ENCODE peak calls at places on chromosomes 2 and 18, in five cellular contexts. One of them, this sample, is unnamed.

GRCh38 chr2:68710336-68710735 is 24.3 kb upstream of the ARHGAP25 start:
- DNase-seq in uterus: no peak
- DNase-seq in lower lobe of right lung: no peak
- DNase-seq in Peyer's patch: no peak
- DNase-seq in GM23248: no peak
- DNase-seq in this sample: no peak

GRCh38 chr2:73851274-73851673 is 22.5 kb downstream of the STAMBP start:
- DNase-seq in Peyer's patch: peak; percentile 58
- DNase-seq in lower lobe of right lung: no peak
- DNase-seq in GM23248: peak; percentile 5
- DNase-seq in uterus: no peak
- DNase-seq in this sample: no peak

GRCh38 chr2:241770936-241771285 is 5.7 kb upstream of the GAL3ST2 start:
- DNase-seq in uterus: no peak
- DNase-seq in lower lobe of right lung: no peak
- DNase-seq in Peyer's patch: no peak
- DNase-seq in GM23248: no peak
- DNase-seq in this sample: no peak

GRCh38 chr2:226655871-226656270 is 143.7 kb downstream of the IRS1 start:
- DNase-seq in uterus: no peak
- DNase-seq in lower lobe of right lung: peak; percentile 30
- DNase-seq in Peyer's patch: no peak
- DNase-seq in GM23248: peak; percentile 74
- DNase-seq in this sample: no peak

GRCh38 chr2:123438277-123439050 is 586.6 kb upstream of the CNTNAP5 start:
- DNase-seq in lower lobe of right lung: no peak
- DNase-seq in uterus: no peak
- DNase-seq in Peyer's patch: no peak
- DNase-seq in GM23248: no peak
- DNase-seq in this sample: no peak

GRCh38 chr18:80012714-80013113 is 21.5 kb upstream of the RBFA start:
- DNase-seq in lower lobe of right lung: no peak
- DNase-seq in Peyer's patch: no peak
- DNase-seq in uterus: no peak
- DNase-seq in GM23248: no peak
- DNase-seq in this sample: no peak

GRCh38 chr2:157460384-157460837 is 16.5 kb upstream of the CYTIP start:
- DNase-seq in lower lobe of right lung: no peak
- DNase-seq in GM23248: peak; percentile 10
- DNase-seq in Peyer's patch: no peak
- DNase-seq in uterus: no peak
- DNase-seq in this sample: no peak

GRCh38 chr2:68464651-68465050 is 2.4 kb downstream of the FBXO48 start:
- DNase-seq in Peyer's patch: no peak
- DNase-seq in lower lobe of right lung: no peak
- DNase-seq in GM23248: no peak
- DNase-seq in uterus: no peak
- DNase-seq in this sample: no peak

GRCh38 chr2:52658598-52658997 is 1109.0 kb upstream of the CHAC2 start:
- DNase-seq in Peyer's patch: no peak
- DNase-seq in uterus: no peak
- DNase-seq in lower lobe of right lung: no peak
- DNase-seq in GM23248: peak; percentile 58
- DNase-seq in this sample: no peak

DNA sequence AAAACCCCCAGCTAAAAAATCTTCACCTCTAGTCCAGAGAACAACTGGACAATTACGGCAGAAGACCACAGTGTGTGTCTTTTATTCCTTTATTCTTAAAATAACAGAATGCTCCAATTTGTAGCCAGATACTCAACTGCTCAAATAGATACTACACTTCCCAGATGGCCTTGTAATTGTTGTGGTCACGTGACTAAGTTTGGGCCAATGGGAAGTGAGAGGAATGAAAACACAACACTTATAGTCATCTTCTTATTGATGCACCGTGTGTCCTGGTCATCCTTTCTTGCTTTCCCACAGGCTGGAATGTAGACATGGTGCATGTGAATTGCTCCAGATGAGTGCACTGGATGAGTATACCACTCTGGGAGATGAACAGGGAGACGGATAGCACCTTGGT is 145.1 kb downstream of the CDC42EP3 start:
- DNase-seq in uterus: no peak
- DNase-seq in lower lobe of right lung: no peak
- DNase-seq in Peyer's patch: no peak
- DNase-seq in GM23248: no peak
- DNase-seq in this sample: no peak
- H3K27ac ChIP-seq in uterus: no peak overlapping the region
- H3K27ac ChIP-seq in lower lobe of right lung: no peak overlapping the region
- H3K27ac ChIP-seq in Peyer's patch: no peak overlapping the region
- H3K27ac ChIP-seq in GM23248: no peak overlapping the region
- H3K27ac ChIP-seq in this sample: no peak overlapping the region

GRCh38 chr18:28342231-28342630 is 165.3 kb upstream of the CDH2 start:
- DNase-seq in Peyer's patch: no peak
- DNase-seq in uterus: no peak
- DNase-seq in lower lobe of right lung: no peak
- DNase-seq in GM23248: no peak
- DNase-seq in this sample: no peak

GRCh38 chr18:28338316-28338715 is 161.4 kb upstream of the CDH2 start:
- DNase-seq in lower lobe of right lung: no peak
- DNase-seq in uterus: no peak
- DNase-seq in Peyer's patch: no peak
- DNase-seq in GM23248: no peak
- DNase-seq in this sample: no peak
- H3K27ac ChIP-seq in lower lobe of right lung: no peak overlapping the region
- H3K27ac ChIP-seq in uterus: no peak overlapping the region
- H3K27ac ChIP-seq in Peyer's patch: no peak overlapping the region
- H3K27ac ChIP-seq in GM23248: no peak overlapping the region
- H3K27ac ChIP-seq in this sample: no peak overlapping the region

GRCh38 chr2:128310761-128311160 is 7.9 kb downstream of the HS6ST1 start:
- DNase-seq in GM23248: no peak
- DNase-seq in lower lobe of right lung: peak; percentile 18
- DNase-seq in Peyer's patch: no peak
- DNase-seq in uterus: no peak
- DNase-seq in this sample: peak; percentile 50

GRCh38 chr2:128309341-128310093 is 9.2 kb downstream of the HS6ST1 start:
- DNase-seq in GM23248: no peak
- DNase-seq in uterus: peak; percentile 42
- DNase-seq in Peyer's patch: peak; percentile 63
- DNase-seq in lower lobe of right lung: peak; percentile 66
- DNase-seq in this sample: peak; percentile 64

GRCh38 chr2:128311216-128311754 is 7.4 kb downstream of the HS6ST1 start:
- DNase-seq in lower lobe of right lung: no peak
- DNase-seq in Peyer's patch: no peak
- DNase-seq in uterus: no peak
- DNase-seq in GM23248: no peak
- DNase-seq in this sample: peak; percentile 44

GRCh38 chr2:128308889-128309288 is 9.8 kb downstream of the HS6ST1 start:
- DNase-seq in GM23248: no peak
- DNase-seq in uterus: no peak
- DNase-seq in lower lobe of right lung: peak; percentile 28
- DNase-seq in Peyer's patch: peak; percentile 44
- DNase-seq in this sample: no peak

GRCh38 chr2:128310094-128310716 is 8.5 kb downstream of the HS6ST1 start:
- DNase-seq in lower lobe of right lung: peak; percentile 39
- DNase-seq in uterus: no peak
- DNase-seq in GM23248: no peak
- DNase-seq in Peyer's patch: peak; percentile 46
- DNase-seq in this sample: peak; percentile 60
- H3K27ac ChIP-seq in lower lobe of right lung: peak overlapping the region; percentile 65
- H3K27ac ChIP-seq in uterus: no peak overlapping the region
- H3K27ac ChIP-seq in GM23248: no peak overlapping the region
- H3K27ac ChIP-seq in Peyer's patch: no peak overlapping the region
- H3K27ac ChIP-seq in this sample: no peak overlapping the region

DNA sequence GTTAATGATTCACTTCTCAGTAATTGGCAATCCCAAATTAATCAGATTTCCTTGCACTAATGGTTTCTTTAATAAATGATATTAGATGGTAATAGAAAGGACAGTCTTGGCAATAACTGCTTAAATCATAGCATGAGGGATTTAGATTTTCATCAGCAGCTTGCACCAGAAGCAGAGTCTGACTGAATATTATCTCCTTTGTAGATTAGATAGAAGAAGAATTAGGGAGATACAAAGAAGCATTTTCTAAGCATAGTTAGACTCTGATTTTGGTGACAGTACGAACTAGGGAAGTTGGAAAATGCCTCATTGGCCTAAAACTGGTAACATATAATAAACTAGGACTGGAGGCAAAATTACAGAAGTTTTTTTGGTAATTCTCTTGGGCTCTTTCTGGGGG is 232.8 kb upstream of the EPAS1 start:
- DNase-seq in GM23248: no peak
- DNase-seq in lower lobe of right lung: no peak
- DNase-seq in uterus: no peak
- DNase-seq in Peyer's patch: no peak
- DNase-seq in this sample: no peak
- H3K27ac ChIP-seq in GM23248: no peak overlapping the region
- H3K27ac ChIP-seq in lower lobe of right lung: peak overlapping the region; percentile 5
- H3K27ac ChIP-seq in uterus: no peak overlapping the region
- H3K27ac ChIP-seq in Peyer's patch: no peak overlapping the region
- H3K27ac ChIP-seq in this sample: no peak overlapping the region

DNA sequence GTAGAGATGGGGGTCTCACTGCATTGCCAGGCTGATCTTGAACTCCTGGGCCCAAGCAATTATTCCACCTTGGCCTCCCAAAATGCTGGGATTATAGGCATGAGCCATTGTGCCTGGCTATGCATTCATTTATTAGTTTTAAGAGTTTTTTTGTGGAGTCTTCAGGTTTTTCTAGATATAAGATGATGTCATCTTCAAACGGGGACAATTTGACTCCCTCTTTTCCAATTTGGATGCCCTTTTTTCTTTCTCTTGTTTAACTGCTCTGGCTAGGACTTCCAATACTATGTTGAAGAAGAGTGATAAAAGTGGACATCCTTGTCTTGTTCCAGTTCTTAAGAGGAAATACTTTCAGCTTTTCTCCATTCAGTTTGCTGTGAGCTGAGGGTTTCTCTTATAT is 113.7 kb upstream of the PARD3B start:
- DNase-seq in GM23248: no peak
- DNase-seq in lower lobe of right lung: no peak
- DNase-seq in Peyer's patch: no peak
- DNase-seq in uterus: no peak
- DNase-seq in this sample: no peak
- H3K27ac ChIP-seq in GM23248: no peak overlapping the region
- H3K27ac ChIP-seq in lower lobe of right lung: no peak overlapping the region
- H3K27ac ChIP-seq in Peyer's patch: no peak overlapping the region
- H3K27ac ChIP-seq in uterus: no peak overlapping the region
- H3K27ac ChIP-seq in this sample: no peak overlapping the region

DNA sequence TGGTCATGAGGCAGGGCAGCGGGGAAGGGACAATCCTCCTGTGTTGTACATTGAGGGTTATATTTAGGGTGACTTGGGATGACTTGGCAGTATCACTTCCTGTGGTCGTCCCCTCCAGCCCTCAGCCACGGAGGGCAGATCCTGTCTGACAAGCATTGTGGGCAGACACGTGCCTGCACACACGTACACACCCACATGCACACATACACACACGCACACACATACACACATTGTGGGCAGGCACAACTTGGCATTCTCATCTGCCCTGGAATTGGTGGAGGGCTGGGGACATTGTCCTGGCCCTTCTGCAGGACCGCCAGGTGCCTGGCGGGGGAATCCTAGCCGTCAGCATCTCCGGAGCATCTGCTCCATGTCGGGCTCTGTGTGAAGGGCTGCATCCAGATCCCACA is 47.6 kb downstream of the ODC1 start:
- DNase-seq in uterus: no peak
- DNase-seq in lower lobe of right lung: peak; percentile 75
- DNase-seq in GM23248: no peak
- DNase-seq in Peyer's patch: no peak
- DNase-seq in this sample: no peak
- H3K27ac ChIP-seq in uterus: peak overlapping the region; percentile 43
- H3K27ac ChIP-seq in lower lobe of right lung: peak overlapping the region; percentile 82
- H3K27ac ChIP-seq in GM23248: no peak overlapping the region
- H3K27ac ChIP-seq in Peyer's patch: peak overlapping the region; percentile 55
- H3K27ac ChIP-seq in this sample: peak overlapping the region; percentile 8

DNA sequence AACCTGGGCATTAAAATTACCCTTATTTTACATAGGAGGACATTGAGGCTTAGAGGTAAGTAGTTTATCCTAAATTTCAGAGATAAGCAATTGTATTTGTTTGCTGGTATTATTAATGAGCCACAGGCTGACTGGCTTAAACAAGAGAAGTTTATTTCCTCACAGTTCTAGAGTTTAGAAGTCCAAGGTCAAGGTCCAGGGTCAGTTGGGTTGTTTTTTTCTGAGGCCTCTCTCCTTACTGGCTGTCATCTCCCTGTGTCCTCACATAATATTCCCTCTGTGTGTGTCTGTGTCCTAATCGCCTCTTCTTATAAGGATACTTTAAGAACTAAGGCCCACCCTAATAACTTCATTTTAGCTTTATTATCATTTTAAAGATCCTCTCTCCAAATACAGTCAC is 294.9 kb upstream of the ATP5MC3 start:
- DNase-seq in uterus: no peak
- DNase-seq in Peyer's patch: no peak
- DNase-seq in GM23248: no peak
- DNase-seq in lower lobe of right lung: no peak
- DNase-seq in this sample: no peak
- H3K27ac ChIP-seq in uterus: no peak overlapping the region
- H3K27ac ChIP-seq in Peyer's patch: no peak overlapping the region
- H3K27ac ChIP-seq in GM23248: no peak overlapping the region
- H3K27ac ChIP-seq in lower lobe of right lung: no peak overlapping the region
- H3K27ac ChIP-seq in this sample: no peak overlapping the region

DNA sequence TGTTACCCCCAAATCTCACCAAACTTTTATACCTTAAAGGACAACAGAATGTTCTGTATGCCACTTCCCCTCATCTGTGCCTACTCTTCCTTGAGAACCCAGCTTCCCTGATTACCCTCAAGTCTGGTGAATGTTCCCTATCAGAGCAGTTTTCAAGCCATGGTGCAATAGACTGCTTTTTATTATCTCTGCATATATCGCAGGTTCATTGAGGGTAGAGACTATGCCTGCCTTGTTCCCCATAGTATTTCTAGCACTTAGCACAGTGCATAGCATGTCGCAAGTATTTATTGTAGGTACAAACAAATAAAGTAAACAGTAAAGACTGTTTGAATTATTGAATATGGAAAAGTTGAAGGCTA is 146.6 kb downstream of the HAUS1 start:
- DNase-seq in Peyer's patch: no peak
- DNase-seq in lower lobe of right lung: no peak
- DNase-seq in GM23248: no peak
- DNase-seq in uterus: no peak
- DNase-seq in this sample: no peak
- H3K27ac ChIP-seq in Peyer's patch: peak overlapping the region; percentile 73
- H3K27ac ChIP-seq in lower lobe of right lung: peak overlapping the region; percentile 69
- H3K27ac ChIP-seq in GM23248: peak overlapping the region; percentile 32
- H3K27ac ChIP-seq in uterus: no peak overlapping the region
- H3K27ac ChIP-seq in this sample: peak overlapping the region; percentile 65

GRCh38 chr2:238290079-238290478 is 1.7 kb upstream of the PER2 start:
- DNase-seq in Peyer's patch: peak; percentile 84
- DNase-seq in GM23248: no peak
- DNase-seq in lower lobe of right lung: peak; percentile 80
- DNase-seq in uterus: peak; percentile 62
- DNase-seq in this sample: peak; percentile 89
- H3K27ac ChIP-seq in Peyer's patch: peak overlapping the region; percentile 94
- H3K27ac ChIP-seq in GM23248: no peak overlapping the region
- H3K27ac ChIP-seq in lower lobe of right lung: peak overlapping the region; percentile 93
- H3K27ac ChIP-seq in uterus: peak overlapping the region; percentile 96
- H3K27ac ChIP-seq in this sample: peak overlapping the region; percentile 99

DNA sequence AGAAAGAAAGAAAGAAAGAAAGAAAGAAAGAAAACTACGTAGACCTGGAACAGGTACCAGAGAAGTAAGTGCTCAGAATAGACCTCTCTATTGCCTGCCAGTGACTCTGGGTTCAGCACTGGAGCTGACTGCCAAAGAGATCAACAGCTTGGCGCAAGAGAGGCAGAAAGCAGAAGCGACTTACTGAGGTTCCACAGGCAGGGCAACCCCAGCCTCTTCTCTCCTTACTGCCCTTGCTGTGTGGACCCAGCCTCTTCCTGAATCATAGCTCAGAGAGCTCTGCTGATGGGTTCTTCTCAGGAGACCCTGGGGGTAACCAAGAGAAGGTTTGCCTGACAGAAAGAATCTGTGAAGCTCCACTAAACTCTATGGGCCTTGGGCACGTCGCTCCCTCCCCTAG is 7.1 kb downstream of the CAPN13 start:
- DNase-seq in GM23248: no peak
- DNase-seq in uterus: no peak
- DNase-seq in lower lobe of right lung: no peak
- DNase-seq in Peyer's patch: no peak
- DNase-seq in this sample: no peak
- H3K27ac ChIP-seq in GM23248: no peak overlapping the region
- H3K27ac ChIP-seq in uterus: no peak overlapping the region
- H3K27ac ChIP-seq in lower lobe of right lung: no peak overlapping the region
- H3K27ac ChIP-seq in Peyer's patch: no peak overlapping the region
- H3K27ac ChIP-seq in this sample: no peak overlapping the region

This sample was measured in suprapubic skin.